ENCODE peak calls at places on chromosomes 11 and 22, in six cellular contexts. One of them, this sample, is unnamed.

GRCh38 chr22:22378446-22379415 is 129.8 kb downstream of the ZNF280B start:
- DNase-seq in HL-60: no peak
- DNase-seq in prostate gland: no peak
- DNase-seq in brain microvascular endothelial cell: no peak
- DNase-seq in OCI-LY7: no peak
- DNase-seq in astrocyte of the spinal cord: no peak
- DNase-seq in this sample: no peak

GRCh38 chr11:61890536-61891330 is 612 bp downstream of the FADS3 start:
- DNase-seq in OCI-LY7: peak; percentile 48
- DNase-seq in HL-60: no peak
- DNase-seq in prostate gland: no peak
- DNase-seq in astrocyte of the spinal cord: peak; percentile 68
- DNase-seq in brain microvascular endothelial cell: peak; percentile 57
- DNase-seq in this sample: no peak

GRCh38 chr11:30091728-30092127 is 74.9 kb upstream of the KCNA4 start:
- DNase-seq in prostate gland: no peak
- DNase-seq in HL-60: no peak
- DNase-seq in astrocyte of the spinal cord: no peak
- DNase-seq in OCI-LY7: no peak
- DNase-seq in brain microvascular endothelial cell: no peak
- DNase-seq in this sample: no peak

GRCh38 chr11:87743002-87743401 is 432.2 kb downstream of the RAB38 start:
- DNase-seq in brain microvascular endothelial cell: no peak
- DNase-seq in prostate gland: no peak
- DNase-seq in OCI-LY7: no peak
- DNase-seq in HL-60: no peak
- DNase-seq in astrocyte of the spinal cord: no peak
- DNase-seq in this sample: no peak

GRCh38 chr22:47323518-47323917 is 561.1 kb downstream of the TBC1D22A start:
- DNase-seq in brain microvascular endothelial cell: no peak
- DNase-seq in OCI-LY7: no peak
- DNase-seq in astrocyte of the spinal cord: no peak
- DNase-seq in HL-60: no peak
- DNase-seq in prostate gland: no peak
- DNase-seq in this sample: no peak

GRCh38 chr22:36211237-36211881 is 9.8 kb upstream of the APOL4 start:
- DNase-seq in prostate gland: no peak
- DNase-seq in OCI-LY7: no peak
- DNase-seq in astrocyte of the spinal cord: peak; percentile 77
- DNase-seq in brain microvascular endothelial cell: peak; percentile 53
- DNase-seq in HL-60: peak; percentile 91
- DNase-seq in this sample: no peak

GRCh38 chr22:25067851-25068421 is 115.4 kb downstream of the KIAA1671 start:
- DNase-seq in prostate gland: no peak
- DNase-seq in brain microvascular endothelial cell: no peak
- DNase-seq in astrocyte of the spinal cord: no peak
- DNase-seq in HL-60: no peak
- DNase-seq in OCI-LY7: no peak
- DNase-seq in this sample: no peak

GRCh38 chr22:44037519-44038370 is 13.6 kb downstream of the PARVB start:
- DNase-seq in brain microvascular endothelial cell: peak; percentile 90
- DNase-seq in prostate gland: no peak
- DNase-seq in astrocyte of the spinal cord: peak; percentile 93
- DNase-seq in HL-60: no peak
- DNase-seq in OCI-LY7: no peak
- DNase-seq in this sample: no peak

GRCh38 chr11:93244018-93244417 is 46.2 kb upstream of the SLC36A4 start:
- DNase-seq in OCI-LY7: no peak
- DNase-seq in prostate gland: no peak
- DNase-seq in astrocyte of the spinal cord: no peak
- DNase-seq in HL-60: no peak
- DNase-seq in brain microvascular endothelial cell: no peak
- DNase-seq in this sample: no peak

GRCh38 chr22:37193629-37194191 is 5.7 kb upstream of the C1QTNF6 start:
- DNase-seq in brain microvascular endothelial cell: no peak
- DNase-seq in HL-60: peak; percentile 37
- DNase-seq in prostate gland: no peak
- DNase-seq in OCI-LY7: no peak
- DNase-seq in astrocyte of the spinal cord: no peak
- DNase-seq in this sample: peak; percentile 50

GRCh38 chr22:49423125-49423650 is 404.5 kb downstream of the BRD1 start:
- DNase-seq in OCI-LY7: no peak
- DNase-seq in astrocyte of the spinal cord: no peak
- DNase-seq in HL-60: no peak
- DNase-seq in prostate gland: no peak
- DNase-seq in brain microvascular endothelial cell: no peak
- DNase-seq in this sample: no peak

GRCh38 chr11:46918778-46919513 is 596 bp upstream of the LRP4 start:
- DNase-seq in brain microvascular endothelial cell: no peak
- DNase-seq in HL-60: no peak
- DNase-seq in astrocyte of the spinal cord: no peak
- DNase-seq in prostate gland: no peak
- DNase-seq in OCI-LY7: peak; percentile 36
- DNase-seq in this sample: no peak

GRCh38 chr11:8022876-8023275 is 35.7 kb downstream of the EIF3F start:
- DNase-seq in prostate gland: no peak
- DNase-seq in brain microvascular endothelial cell: no peak
- DNase-seq in astrocyte of the spinal cord: no peak
- DNase-seq in OCI-LY7: no peak
- DNase-seq in HL-60: no peak
- DNase-seq in this sample: no peak

GRCh38 chr11:111310088-111310487 is 11.7 kb downstream of the POU2AF3 start:
- DNase-seq in OCI-LY7: no peak
- DNase-seq in HL-60: no peak
- DNase-seq in prostate gland: peak; percentile 80
- DNase-seq in astrocyte of the spinal cord: no peak
- DNase-seq in brain microvascular endothelial cell: no peak
- DNase-seq in this sample: peak; percentile 39

GRCh38 chr22:38952382-38952993 is 4.9 kb upstream of the APOBEC3A start:
- DNase-seq in astrocyte of the spinal cord: no peak
- DNase-seq in OCI-LY7: no peak
- DNase-seq in HL-60: peak; percentile 58
- DNase-seq in brain microvascular endothelial cell: no peak
- DNase-seq in prostate gland: no peak
- DNase-seq in this sample: no peak

GRCh38 chr11:62702241-62702640 is 5.0 kb downstream of the BSCL2 start:
- DNase-seq in OCI-LY7: no peak
- DNase-seq in prostate gland: no peak
- DNase-seq in astrocyte of the spinal cord: no peak
- DNase-seq in brain microvascular endothelial cell: no peak
- DNase-seq in HL-60: no peak
- DNase-seq in this sample: no peak

GRCh38 chr11:131326829-131327228 is 43.6 kb upstream of the NTM start:
- DNase-seq in OCI-LY7: no peak
- DNase-seq in prostate gland: no peak
- DNase-seq in brain microvascular endothelial cell: no peak
- DNase-seq in HL-60: no peak
- DNase-seq in astrocyte of the spinal cord: no peak
- DNase-seq in this sample: no peak

GRCh38 chr11:131328843-131329242 is 41.6 kb upstream of the NTM start:
- DNase-seq in brain microvascular endothelial cell: no peak
- DNase-seq in astrocyte of the spinal cord: no peak
- DNase-seq in HL-60: no peak
- DNase-seq in OCI-LY7: no peak
- DNase-seq in prostate gland: no peak
- DNase-seq in this sample: no peak

DNA sequence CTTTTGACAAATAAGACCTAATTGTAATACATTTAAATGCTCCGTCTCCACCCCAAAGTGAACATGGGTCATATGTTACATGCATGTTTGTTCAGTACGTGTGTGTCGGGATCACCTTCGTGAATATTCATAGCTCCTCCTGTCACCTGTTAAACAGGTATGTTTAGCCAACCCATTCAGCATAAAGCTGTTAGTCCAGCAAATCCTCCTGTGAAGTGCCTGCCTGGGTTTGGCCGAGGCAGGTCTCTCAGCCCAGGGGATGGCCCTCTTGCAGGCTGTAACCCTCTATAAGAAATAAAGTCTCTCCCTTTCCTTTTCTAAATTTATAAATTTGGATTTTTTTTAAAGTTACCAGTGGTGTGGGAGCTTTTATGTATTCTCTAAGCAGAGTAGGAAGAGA is 38.9 kb upstream of the NTM start:
- DNase-seq in HL-60: no peak
- DNase-seq in prostate gland: no peak
- DNase-seq in astrocyte of the spinal cord: no peak
- DNase-seq in OCI-LY7: no peak
- DNase-seq in brain microvascular endothelial cell: no peak
- DNase-seq in this sample: peak; percentile 17
- TF ChIP-seq CTCF in HL-60: no peak
- TF ChIP-seq CTCF in prostate gland: no peak
- TF ChIP-seq CTCF in astrocyte of the spinal cord: no peak
- TF ChIP-seq CTCF in OCI-LY7: no peak
- TF ChIP-seq CTCF in brain microvascular endothelial cell: no peak
- TF ChIP-seq CTCF in this sample: no peak

GRCh38 chr11:11611381-11611780 is 10.4 kb downstream of the GALNT18 start:
- DNase-seq in HL-60: no peak
- DNase-seq in brain microvascular endothelial cell: peak; percentile 30
- DNase-seq in astrocyte of the spinal cord: no peak
- DNase-seq in prostate gland: no peak
- DNase-seq in OCI-LY7: no peak
- DNase-seq in this sample: no peak
- H3K4me3 ChIP-seq in HL-60: no peak overlapping the region
- H3K4me3 ChIP-seq in brain microvascular endothelial cell: no peak overlapping the region
- H3K4me3 ChIP-seq in astrocyte of the spinal cord: no peak overlapping the region
- H3K4me3 ChIP-seq in prostate gland: no peak overlapping the region
- H3K4me3 ChIP-seq in OCI-LY7: no peak overlapping the region
- H3K4me3 ChIP-seq in this sample: no peak overlapping the region

GRCh38 chr22:17754233-17754925 is 19.9 kb downstream of the BID start:
- DNase-seq in OCI-LY7: peak; percentile 41
- DNase-seq in brain microvascular endothelial cell: no peak
- DNase-seq in astrocyte of the spinal cord: no peak
- DNase-seq in prostate gland: no peak
- DNase-seq in HL-60: no peak
- DNase-seq in this sample: no peak
- TF ChIP-seq CTCF in OCI-LY7: peak; percentile 49
- TF ChIP-seq CTCF in brain microvascular endothelial cell: peak; percentile 57
- TF ChIP-seq CTCF in astrocyte of the spinal cord: peak; percentile 39
- TF ChIP-seq CTCF in prostate gland: no peak
- TF ChIP-seq CTCF in HL-60: no peak
- TF ChIP-seq CTCF in this sample: no peak

DNA sequence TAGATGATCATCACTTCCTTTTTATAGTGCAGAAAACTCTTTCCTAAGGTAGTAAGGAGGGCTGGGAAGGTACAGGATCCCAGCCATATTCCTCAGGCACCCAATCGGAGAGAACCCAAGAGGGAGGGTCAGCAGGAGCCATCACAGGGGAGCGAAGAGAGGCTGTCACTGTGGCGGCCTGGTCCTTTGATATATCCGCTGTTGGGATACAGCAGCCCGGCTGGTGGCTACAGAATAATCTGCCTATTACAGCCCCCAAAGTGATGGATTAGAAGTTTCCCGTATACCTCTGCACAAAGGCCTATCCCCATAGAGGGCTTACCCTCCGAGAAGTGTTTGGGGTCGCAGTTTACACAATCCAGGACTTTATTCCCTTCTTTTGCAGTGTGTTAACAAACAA is 48.5 kb downstream of the OR4D9 start:
- DNase-seq in brain microvascular endothelial cell: no peak
- DNase-seq in HL-60: no peak
- DNase-seq in prostate gland: no peak
- DNase-seq in astrocyte of the spinal cord: no peak
- DNase-seq in OCI-LY7: peak; percentile 11
- DNase-seq in this sample: no peak
- H3K4me3 ChIP-seq in brain microvascular endothelial cell: peak overlapping the region; percentile 97
- H3K4me3 ChIP-seq in HL-60: no peak overlapping the region
- H3K4me3 ChIP-seq in prostate gland: peak overlapping the region; percentile 70
- H3K4me3 ChIP-seq in astrocyte of the spinal cord: peak overlapping the region; percentile 86
- H3K4me3 ChIP-seq in OCI-LY7: peak overlapping the region; percentile 92
- H3K4me3 ChIP-seq in this sample: peak overlapping the region; percentile 73

GRCh38 chr11:128085276-128085675 is 502.1 kb downstream of the ETS1 start:
- DNase-seq in astrocyte of the spinal cord: no peak
- DNase-seq in brain microvascular endothelial cell: no peak
- DNase-seq in prostate gland: no peak
- DNase-seq in HL-60: no peak
- DNase-seq in OCI-LY7: no peak
- DNase-seq in this sample: no peak

GRCh38 chr11:128089962-128090361 is 497.4 kb downstream of the ETS1 start:
- DNase-seq in brain microvascular endothelial cell: no peak
- DNase-seq in prostate gland: no peak
- DNase-seq in HL-60: no peak
- DNase-seq in astrocyte of the spinal cord: no peak
- DNase-seq in OCI-LY7: no peak
- DNase-seq in this sample: no peak

DNA sequence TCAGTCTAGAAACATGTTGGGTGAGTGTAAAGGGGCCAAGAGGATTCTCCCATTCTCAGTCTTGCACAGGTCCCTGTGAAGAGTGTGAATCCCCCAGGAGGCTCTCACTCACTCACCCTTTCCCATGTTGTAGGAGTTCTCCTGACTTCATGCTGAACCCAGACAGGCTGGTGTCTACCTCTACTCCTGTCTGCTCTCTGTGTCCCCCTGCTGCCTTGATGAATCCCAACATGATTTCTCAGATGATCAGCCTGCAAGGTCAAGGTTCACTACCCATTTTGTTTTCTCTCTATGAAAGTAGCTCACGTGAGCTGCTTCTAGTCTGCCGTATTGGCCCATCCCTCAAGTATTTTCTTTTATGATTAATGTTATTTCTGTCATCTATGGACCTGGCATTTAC is 500.6 kb downstream of the ETS1 start:
- DNase-seq in brain microvascular endothelial cell: no peak
- DNase-seq in HL-60: no peak
- DNase-seq in prostate gland: no peak
- DNase-seq in astrocyte of the spinal cord: no peak
- DNase-seq in OCI-LY7: no peak
- DNase-seq in this sample: no peak
- TF ChIP-seq CTCF in brain microvascular endothelial cell: no peak
- TF ChIP-seq CTCF in HL-60: no peak
- TF ChIP-seq CTCF in prostate gland: no peak
- TF ChIP-seq CTCF in astrocyte of the spinal cord: no peak
- TF ChIP-seq CTCF in OCI-LY7: no peak
- TF ChIP-seq CTCF in this sample: no peak

This sample was measured in LNCaP clone FGC.